ENCODE peak calls at places on chromosome 2, in nine cellular contexts. K is fibroblast of lung; G is pancreas; O is foreskin keratinocyte; Z is A673; X is HCT116; Y is naive thymus-derived CD4-positive, alpha-beta T cell; J is body of pancreas; H is adrenal gland. A is an unnamed sample. For H3K4me1, the result is how much of the 10 kb centered on the place peaks cover.

GRCh38 chr2:200913654-200914053 is 24.5 kb downstream of the NIF3L1 start:
- DNase-seq in K (no peak), G (no peak), O (no peak), Z (no peak), X (no peak), Y (no peak), J (no peak), H (no peak), A (no peak)

GRCh38 chr2:38709515-38710194 is 41.5 kb downstream of the SRSF7 start:
- DNase-seq in K (no peak), G (no peak), O (no peak), Z (no peak), X (no peak), Y (peak), J (no peak), H (no peak), A (no peak)

GRCh38 chr2:208101716-208102631 is 22.4 kb downstream of the CRYGD start:
- DNase-seq in K (peak), G (no peak), O (no peak), Z (peak), X (peak), Y (no peak), J (no peak), H (no peak), A (peak)

GRCh38 chr2:148416248-148416647 is 228.3 kb upstream of the EPC2 start:
- DNase-seq in K (no peak), G (no peak), O (no peak), Z (no peak), X (no peak), Y (no peak), J (no peak), H (no peak), A (no peak)

GRCh38 chr2:203805485-203805838 is 62.1 kb upstream of the CTLA4 start:
- DNase-seq in K (no peak), G (no peak), O (no peak), Z (no peak), X (no peak), Y (no peak), J (no peak), H (no peak), A (no peak)

GRCh38 chr2:88016948-88017779 is 817 bp upstream of the RNU2-63P start:
- DNase-seq in K (no peak), G (peak), O (peak), Z (no peak), X (peak), Y (no peak), J (peak), H (no peak), A (no peak)

GRCh38 chr2:128797533-128797932 is 478.9 kb upstream of the HS6ST1 start:
- DNase-seq in K (no peak), G (no peak), O (no peak), Z (no peak), X (no peak), Y (no peak), J (no peak), H (peak), A (no peak)

GRCh38 chr2:71513096-71513495 is 59.7 kb downstream of the DYSF start:
- DNase-seq in K (no peak), G (no peak), O (no peak), Z (no peak), X (no peak), Y (no peak), J (no peak), H (no peak), A (no peak)

GRCh38 chr2:241857572-241858121 is 1.0 kb downstream of the PDCD1 start:
- DNase-seq in K (no peak), G (peak), O (no peak), Z (no peak), X (no peak), Y (no peak), J (no peak), H (no peak), A (no peak)

GRCh38 chr2:84912984-84913383 is 7.5 kb downstream of the TMSB10 start:
- DNase-seq in K (no peak), G (no peak), O (no peak), Z (no peak), X (no peak), Y (no peak), J (no peak), H (no peak), A (no peak)

GRCh38 chr2:63790913-63791312 is 50.8 kb upstream of the UGP2 start:
- DNase-seq in K (peak), G (no peak), O (peak), Z (peak), X (no peak), Y (no peak), J (no peak), H (peak), A (no peak)

GRCh38 chr2:137173514-137173913 is 408.2 kb downstream of the THSD7B start:
- DNase-seq in K (peak), G (no peak), O (no peak), Z (no peak), X (no peak), Y (no peak), J (no peak), H (no peak), A (peak)

GRCh38 chr2:241673797-241674725 is 12.6 kb downstream of the DTYMK start:
- DNase-seq in K (no peak), G (peak), O (no peak), Z (no peak), X (no peak), Y (no peak), J (no peak), H (no peak), A (no peak)

GRCh38 chr2:32012872-32013271 is 2.1 kb upstream of the MEMO1 start:
- DNase-seq in K (no peak), G (no peak), O (no peak), Z (no peak), X (no peak), Y (no peak), J (no peak), H (no peak), A (no peak)

GRCh38 chr2:174158003-174158402 is 90.3 kb downstream of the OLA1 start:
- DNase-seq in K (peak), G (no peak), O (no peak), Z (peak), X (peak), Y (peak), J (peak), H (peak), A (peak)

GRCh38 chr2:151315381-151315903 is 26.0 kb upstream of the NMI start:
- DNase-seq in K (peak), G (no peak), O (no peak), Z (peak), X (no peak), Y (no peak), J (no peak), H (no peak), A (peak)

GRCh38 chr2:30026091-30027055 is 105.0 kb upstream of the ALK start:
- DNase-seq in K (peak), G (peak), O (peak), Z (peak), X (peak), Y (no peak), J (peak), H (peak), A (peak)
- H3K4me1 ChIP-seq in K (under half), G (under half), O (under half), Z (under half), X (under half), Y (under half), J (under half), H (under half), A (under half)

GRCh38 chr2:191638802-191639172 is 39.1 kb upstream of the NABP1 start:
- DNase-seq in K (no peak), G (no peak), O (no peak), Z (no peak), X (no peak), Y (no peak), J (no peak), H (no peak), A (no peak)

GRCh38 chr2:191637182-191638078 is 40.5 kb upstream of the NABP1 start:
- DNase-seq in K (peak), G (no peak), O (no peak), Z (no peak), X (peak), Y (peak), J (no peak), H (no peak), A (no peak)

GRCh38 chr2:191636586-191636985 is 41.4 kb upstream of the NABP1 start:
- DNase-seq in K (no peak), G (no peak), O (no peak), Z (no peak), X (no peak), Y (no peak), J (no peak), H (no peak), A (no peak)

GRCh38 chr2:191636235-191636543 is 41.7 kb upstream of the NABP1 start:
- DNase-seq in K (peak), G (no peak), O (no peak), Z (no peak), X (peak), Y (no peak), J (no peak), H (no peak), A (peak)

GRCh38 chr2:191638079-191638801 is 39.7 kb upstream of the NABP1 start:
- DNase-seq in K (no peak), G (no peak), O (no peak), Z (no peak), X (no peak), Y (peak), J (no peak), H (no peak), A (peak)
- H3K4me1 ChIP-seq in K (under half), G (under half), O (under half), Z (under half), X (under half), Y (under half), J (under half), H (under half), A (under half)

DNA sequence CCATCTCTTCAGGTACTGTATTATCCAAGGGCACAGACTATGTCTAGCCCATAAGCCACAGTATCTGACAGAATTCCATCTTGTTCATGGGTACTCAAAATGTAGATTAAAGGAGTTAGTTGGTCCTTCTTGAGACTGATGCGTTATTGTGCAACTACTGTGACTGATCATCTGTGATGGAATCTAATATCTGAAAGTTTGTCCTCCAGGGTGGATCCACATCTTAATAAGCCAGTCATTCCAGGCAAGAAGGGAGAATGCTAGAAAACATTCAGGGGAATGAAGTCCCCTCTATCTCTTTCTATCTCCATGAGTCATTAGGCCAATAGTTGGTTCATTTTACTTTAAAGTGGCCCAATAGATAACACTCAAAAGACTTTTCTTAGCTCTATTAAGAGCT is 252.6 kb downstream of the EXOC6B start:
- DNase-seq in K (no peak), G (no peak), O (no peak), Z (no peak), X (no peak), Y (no peak), J (no peak), H (no peak), A (no peak)
- H3K4me1 ChIP-seq in K (under half), G (under half), O (under half), Z (under half), X (under half), Y (under half), J (under half), H (under half), A (under half)

GRCh38 chr2:47697000-47697601 is 85.8 kb upstream of the MSH6 start:
- DNase-seq in K (no peak), G (no peak), O (no peak), Z (no peak), X (no peak), Y (no peak), J (no peak), H (no peak), A (no peak)
- H3K4me1 ChIP-seq in K (under half), G (under half), O (under half), Z (under half), X (under half), Y (under half), J (under half), H (under half), A (under half)

GRCh38 chr2:61357681-61358080 is 113.2 kb downstream of the USP34 start:
- DNase-seq in K (peak), G (no peak), O (no peak), Z (no peak), X (no peak), Y (no peak), J (no peak), H (no peak), A (no peak)

GRCh38 chr2:61356261-61356957 is 114.5 kb downstream of the USP34 start:
- DNase-seq in K (peak), G (no peak), O (no peak), Z (no peak), X (no peak), Y (no peak), J (no peak), H (peak), A (no peak)

GRCh38 chr2:61361068-61361467 is 109.8 kb downstream of the USP34 start:
- DNase-seq in K (no peak), G (no peak), O (no peak), Z (no peak), X (no peak), Y (no peak), J (no peak), H (no peak), A (no peak)

GRCh38 chr2:61356958-61357350 is 113.9 kb downstream of the USP34 start:
- DNase-seq in K (peak), G (no peak), O (no peak), Z (no peak), X (no peak), Y (no peak), J (no peak), H (no peak), A (no peak)

DNA sequence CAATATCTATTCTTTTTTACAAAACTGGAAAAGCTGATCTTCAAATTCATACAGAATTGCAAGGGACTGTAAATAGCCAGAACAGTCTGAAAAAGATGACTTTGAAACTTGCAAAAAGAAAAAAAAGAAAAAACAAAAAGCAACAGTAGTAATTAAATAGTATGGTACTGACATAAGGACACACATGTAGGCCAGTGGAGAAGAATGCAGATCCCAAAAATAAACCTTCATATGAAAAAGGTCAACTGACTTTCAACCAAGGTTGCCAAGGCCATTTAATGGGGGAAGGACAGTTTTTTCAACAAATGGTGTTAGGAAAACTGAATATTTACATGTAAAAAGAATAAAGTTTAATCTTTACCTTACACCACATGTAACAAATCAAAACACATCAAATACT is 111.8 kb downstream of the USP34 start:
- DNase-seq in K (no peak), G (no peak), O (no peak), Z (no peak), X (no peak), Y (no peak), J (no peak), H (no peak), A (no peak)
- H3K4me1 ChIP-seq in K (under half), G (under half), O (under half), Z (under half), X (under half), Y (under half), J (under half), H (under half), A (under half)